ENCODE peak calls at places on chromosomes 2 and 18, in four cellular contexts. D is astrocyte of the spinal cord, J is GM23338, U is AG04450. B is an unnamed sample.

GRCh38 chr2:84894758-84895520 is 10.5 kb upstream of the TMSB10 start:
- DNase-seq in D (no peak), J (no peak), U (no peak), B (peak)

GRCh38 chr2:96832751-96833507 is 10.9 kb downstream of the ANKRD23 start:
- DNase-seq in D (peak), J (peak), U (peak), B (peak)

GRCh38 chr2:238650536-238650935 is 197.3 kb upstream of the TWIST2 start:
- DNase-seq in D (no peak), J (no peak), U (no peak), B (no peak)

GRCh38 chr2:15748736-15749323 is 157.2 kb downstream of the DDX1 start:
- DNase-seq in D (no peak), J (peak), U (no peak), B (no peak)

GRCh38 chr2:24164416-24164973 is 10.4 kb upstream of the FAM228A start:
- DNase-seq in D (no peak), J (peak), U (no peak), B (peak)

GRCh38 chr2:106159867-106160785 is 34.0 kb downstream of the UXS1 start:
- DNase-seq in D (no peak), J (peak), U (no peak), B (no peak)

GRCh38 chr2:83112863-83113262 is 1346.2 kb downstream of the SUCLG1 start:
- DNase-seq in D (no peak), J (no peak), U (no peak), B (no peak)

GRCh38 chr2:30264236-30264635 is 32.9 kb downstream of the LBH start:
- DNase-seq in D (no peak), J (no peak), U (no peak), B (no peak)

GRCh38 chr2:17815466-17816184 is 635 bp upstream of the MSGN1 start:
- DNase-seq in D (no peak), J (no peak), U (no peak), B (no peak)

GRCh38 chr2:171274757-171275156 is 114.1 kb upstream of the TLK1 start:
- DNase-seq in D (no peak), J (no peak), U (no peak), B (no peak)

GRCh38 chr2:122152571-122152970 is 397.1 kb downstream of the TSN start:
- DNase-seq in D (no peak), J (no peak), U (no peak), B (no peak)

GRCh38 chr2:75619992-75620740 is 26.4 kb upstream of the MRPL19 start:
- DNase-seq in D (no peak), J (no peak), U (no peak), B (no peak)

GRCh38 chr18:23236876-23237468 is 101.7 kb downstream of the CABLES1 start:
- DNase-seq in D (no peak), J (no peak), U (no peak), B (no peak)
- H3K4me3 ChIP-seq in D (no peak), J (no peak), U (no peak), B (no peak)

DNA sequence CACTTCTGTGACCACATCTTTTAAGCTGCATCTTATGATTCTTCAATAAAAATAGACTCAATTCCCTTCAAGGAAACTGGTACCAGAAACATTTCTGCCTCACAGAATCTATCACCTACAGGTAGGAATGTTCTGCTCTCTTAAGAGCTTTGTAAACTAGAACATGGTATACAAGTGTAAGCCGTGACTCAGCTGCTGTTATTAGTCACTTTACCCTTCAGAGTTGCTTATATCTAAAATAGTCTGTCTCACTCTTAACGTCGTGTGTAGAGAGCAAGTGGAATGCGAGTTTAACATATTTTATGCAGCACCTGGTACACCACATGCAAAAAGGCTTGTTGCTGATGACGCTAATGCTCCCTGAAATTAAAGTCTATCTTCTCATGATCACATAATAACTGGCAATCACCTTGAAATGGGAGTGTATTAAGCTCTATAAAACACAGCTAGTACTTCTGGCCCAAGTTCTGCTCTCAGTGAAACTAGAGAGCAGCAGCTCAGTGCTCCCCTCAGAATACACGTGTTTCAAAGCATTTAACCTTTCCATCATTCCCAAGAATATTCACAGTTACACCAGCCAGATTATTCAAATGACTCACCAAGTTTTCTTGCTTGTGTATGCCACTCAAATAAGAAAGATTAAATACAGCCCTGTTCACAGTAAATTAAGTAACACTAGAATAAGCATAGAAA is 420.0 kb downstream of the ZEB2 start:
- DNase-seq in D (peak), J (peak), U (peak), B (peak)
- TF ChIP-seq CTCF in D (peak), J (no peak), U (peak), B (peak)

DNA sequence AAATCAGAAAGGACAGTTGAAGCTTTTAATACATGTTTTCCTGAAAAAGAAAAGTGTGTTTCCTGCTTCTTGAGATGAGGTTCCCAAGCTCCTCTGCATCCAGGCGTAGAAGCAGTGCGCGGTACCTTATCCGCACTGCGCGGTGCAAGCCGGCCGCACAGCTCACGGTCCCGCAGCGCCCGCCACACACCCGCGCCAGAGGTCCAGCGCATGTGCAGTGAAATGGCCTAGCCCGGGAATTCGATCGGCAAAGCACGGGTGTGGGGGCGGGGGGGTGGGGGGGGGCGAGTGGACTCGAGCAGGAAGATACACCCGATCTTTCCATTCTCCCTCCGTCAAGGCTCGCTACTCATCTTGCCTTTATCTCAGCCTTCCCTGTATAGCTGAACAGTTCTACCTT is 10.1 kb downstream of the HOXD8 start:
- DNase-seq in D (no peak), J (no peak), U (no peak), B (no peak)
- H3K4me3 ChIP-seq in D (no peak), J (peak), U (no peak), B (no peak)

DNA sequence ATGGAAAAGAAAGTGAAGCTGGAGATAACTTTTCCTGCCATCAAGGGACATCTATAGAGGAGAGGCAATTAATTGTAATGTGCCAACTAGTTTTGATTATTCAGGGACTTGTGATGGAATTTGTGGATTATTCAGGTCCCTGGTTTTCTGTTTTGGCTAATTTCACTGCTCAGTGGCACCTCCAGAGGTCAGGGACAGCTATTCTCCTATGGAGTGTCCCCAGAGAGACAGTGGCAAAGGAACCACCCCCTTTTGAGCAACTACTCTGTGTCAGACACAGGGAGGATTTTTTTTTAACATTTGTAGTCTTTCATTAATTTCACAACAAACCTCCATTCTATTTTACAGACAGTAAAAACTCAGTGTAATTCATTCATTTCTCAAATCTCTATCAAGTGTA is 206.0 kb upstream of the SPRED2 start:
- DNase-seq in D (no peak), J (peak), U (no peak), B (no peak)
- TF ChIP-seq CTCF in D (peak), J (peak), U (peak), B (no peak)

GRCh38 chr2:25597881-25598280 is 75.5 kb downstream of the DTNB start:
- DNase-seq in D (no peak), J (no peak), U (no peak), B (no peak)

GRCh38 chr2:25598911-25599310 is 74.5 kb downstream of the DTNB start:
- DNase-seq in D (no peak), J (no peak), U (no peak), B (no peak)

GRCh38 chr2:25596506-25596905 is 76.9 kb downstream of the DTNB start:
- DNase-seq in D (no peak), J (no peak), U (peak), B (no peak)

GRCh38 chr2:25595393-25595792 is 78.0 kb downstream of the DTNB start:
- DNase-seq in D (no peak), J (no peak), U (no peak), B (no peak)

DNA sequence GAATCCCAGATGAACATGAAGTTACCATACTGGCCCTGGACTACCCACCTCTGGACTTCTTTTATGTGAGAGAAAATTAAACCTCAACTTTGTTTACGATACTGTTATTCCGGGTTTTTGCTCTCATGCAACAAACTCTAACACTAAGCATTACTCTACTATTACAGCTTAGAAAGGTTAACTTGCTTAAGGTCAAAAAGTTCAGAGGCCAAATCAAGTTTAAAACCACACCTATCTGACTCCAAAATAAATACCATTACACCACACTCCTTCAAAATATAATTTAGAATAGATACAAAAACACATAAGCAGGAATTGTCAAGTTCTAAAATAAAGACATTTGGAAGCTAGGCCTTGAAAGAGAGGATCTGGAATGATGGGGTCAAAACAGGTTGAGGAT is 75.0 kb downstream of the DTNB start:
- DNase-seq in D (no peak), J (no peak), U (no peak), B (no peak)
- H3K4me3 ChIP-seq in D (no peak), J (no peak), U (no peak), B (no peak)

DNA sequence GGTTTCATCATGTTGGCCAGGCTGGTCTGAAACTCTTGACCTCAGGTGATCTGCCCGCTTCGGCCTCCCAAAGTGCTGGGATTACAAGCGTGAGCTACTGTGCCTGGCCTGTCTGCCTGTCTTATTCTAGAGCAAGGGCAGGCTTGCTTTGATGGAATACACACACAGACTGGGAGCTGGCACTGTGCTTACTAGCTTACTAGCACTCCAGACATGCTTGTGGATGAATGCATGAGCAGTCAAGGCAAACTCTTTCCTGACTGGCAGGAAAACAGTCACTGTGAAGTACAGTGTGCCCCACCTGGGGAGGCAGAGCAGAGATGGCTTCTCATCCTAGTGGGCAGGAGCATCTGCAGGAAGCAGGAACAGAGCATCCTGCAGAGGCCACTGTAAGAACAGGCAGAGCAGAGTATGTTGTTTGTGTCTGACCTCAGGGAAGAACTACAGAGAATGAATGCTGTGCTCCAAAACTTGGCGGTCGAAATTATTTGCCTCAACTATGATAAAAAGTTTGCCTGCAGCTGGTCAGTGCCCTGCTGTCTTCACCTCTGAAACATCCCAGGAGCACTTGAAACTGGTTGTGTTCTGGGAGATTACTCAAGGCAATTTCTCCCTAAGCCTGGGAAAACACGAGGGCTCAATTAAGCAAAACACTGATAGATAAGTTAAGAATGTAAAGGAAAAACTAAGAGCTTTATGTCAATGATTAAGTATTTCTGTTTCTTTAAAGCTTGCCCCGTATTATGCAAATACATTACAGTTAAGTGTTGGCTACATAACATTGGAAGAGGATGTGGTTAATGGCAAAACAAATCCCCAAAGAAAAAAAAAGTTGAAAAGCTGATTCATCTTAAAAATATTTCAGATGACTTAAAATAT is 102.4 kb downstream of the VAPA start:
- DNase-seq in D (peak), J (peak), U (peak), B (peak)
- TF ChIP-seq CTCF in D (peak), J (peak), U (peak), B (peak)

DNA sequence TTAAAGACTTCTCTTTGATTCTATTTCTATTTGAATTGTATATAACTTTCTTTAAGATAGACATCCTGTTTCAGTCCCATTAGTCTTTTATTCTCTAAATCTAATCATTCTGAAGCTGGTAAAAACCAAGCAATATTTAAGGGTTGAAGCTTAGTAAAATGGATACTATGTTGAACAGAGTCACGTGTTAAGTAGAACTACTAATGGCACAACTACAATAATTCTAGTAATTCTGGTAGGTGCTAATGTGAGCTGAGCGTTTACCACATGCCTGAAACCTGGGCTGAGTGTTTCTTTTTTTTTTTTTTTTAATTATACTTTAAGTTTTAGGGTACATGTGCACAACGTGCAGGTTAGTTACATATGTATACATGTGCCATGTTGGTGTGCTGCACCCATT is 8.9 kb upstream of the AFF3 start:
- DNase-seq in D (no peak), J (no peak), U (no peak), B (no peak)
- H3K4me3 ChIP-seq in D (no peak), J (no peak), U (no peak), B (no peak)

DNA sequence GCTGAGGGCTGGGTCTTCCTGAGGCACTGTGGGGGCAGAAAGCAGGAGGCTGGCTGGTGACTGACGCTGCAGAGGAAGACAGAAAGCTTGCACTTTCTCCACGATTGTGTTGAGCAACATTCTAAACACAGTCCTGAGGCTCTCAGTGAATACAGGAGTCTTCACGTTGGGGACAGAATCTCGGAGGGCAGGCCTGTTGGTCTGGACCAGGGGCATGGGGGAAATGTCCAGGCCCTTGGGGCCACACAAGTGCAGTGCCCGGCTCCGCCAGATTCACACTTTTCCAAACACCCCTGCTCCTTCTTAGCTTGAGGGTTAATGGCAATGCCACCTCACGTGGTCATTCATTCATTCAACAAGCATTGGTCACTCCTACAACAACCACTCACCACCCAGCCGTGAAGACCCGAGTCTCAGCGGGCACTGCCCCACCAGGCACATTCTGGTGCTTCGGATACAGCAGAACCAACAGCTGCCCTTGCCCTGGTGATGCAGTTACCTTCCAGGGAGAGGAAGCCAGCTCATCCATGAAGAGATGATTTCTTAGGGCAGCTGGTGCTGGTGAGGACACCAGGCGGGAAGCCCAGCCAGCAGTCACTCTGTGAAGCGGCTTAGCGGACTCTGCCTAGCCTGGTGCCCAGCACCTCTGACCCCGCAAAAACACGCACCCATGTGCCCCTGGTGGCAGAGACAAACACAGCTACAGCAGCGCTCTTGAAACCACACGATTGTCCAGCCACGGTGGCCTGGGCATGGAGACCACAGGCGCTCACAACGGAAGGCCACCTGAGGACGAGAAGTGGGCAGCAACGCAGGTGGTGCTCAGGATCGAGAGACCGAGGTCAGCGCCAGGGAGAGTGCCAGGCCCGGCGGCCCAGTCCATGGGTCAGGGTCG is 10.9 kb upstream of the GPC1 start:
- DNase-seq in D (no peak), J (no peak), U (no peak), B (no peak)
- TF ChIP-seq CTCF in D (no peak), J (no peak), U (no peak), B (no peak)

GRCh38 chr18:35352283-35352682 is 8.1 kb upstream of the ZNF24 start:
- DNase-seq in D (no peak), J (peak), U (no peak), B (no peak)

GRCh38 chr18:35352778-35353177 is 8.6 kb upstream of the ZNF24 start:
- DNase-seq in D (no peak), J (no peak), U (no peak), B (no peak)

DNA sequence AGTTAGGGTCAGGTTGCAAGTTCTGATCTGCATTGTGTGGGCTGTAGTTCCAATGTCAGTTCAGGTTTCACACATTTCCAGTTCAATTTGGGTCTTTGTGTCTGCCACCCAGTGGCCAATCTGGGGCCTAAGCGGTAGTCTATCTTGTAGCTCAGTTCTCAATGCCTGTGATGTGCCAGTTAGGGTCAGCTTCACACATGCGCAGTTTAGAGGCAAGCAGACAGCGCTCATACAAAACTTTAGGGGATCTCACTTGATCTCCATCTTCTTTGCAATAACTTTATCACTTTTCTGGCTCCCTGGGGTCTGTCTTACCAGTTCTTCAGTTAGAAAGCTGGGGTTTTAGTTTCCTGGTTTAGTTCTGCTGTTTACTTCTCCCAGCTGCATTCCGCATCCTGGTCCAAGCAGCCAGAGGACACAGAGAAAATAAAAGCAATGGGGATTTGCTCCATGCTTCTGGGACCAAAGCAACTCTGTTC is 11.0 kb upstream of the ZNF24 start:
- DNase-seq in D (peak), J (peak), U (peak), B (peak)
- H3K4me3 ChIP-seq in D (peak), J (no peak), U (peak), B (no peak)